ENCODE peak calls at places on chromosome 18, in ten cellular contexts. Q is central memory CD4-positive, alpha-beta T cell; I is brain microvascular endothelial cell; H is NCI-H2171 treated with DMSO at 0.1 percent for 48 hours; K is T-cell; C is hippocampal formation; T is HepG2; U is T-helper 9 cell; W is Caki2; B is esophagus squamous epithelium. F is an unnamed sample.

GRCh38 chr18:9000736-9001135 is 101.8 kb upstream of the NDUFV2 start:
- DNase-seq in Q (no peak), I (no peak), H (no peak), K (no peak), C (no peak), T (no peak), U (no peak), W (no peak), B (no peak), F (no peak)

GRCh38 chr18:39776766-39777165 is 2178.3 kb upstream of the PIK3C3 start:
- DNase-seq in Q (no peak), I (no peak), H (no peak), K (no peak), C (no peak), T (no peak), U (no peak), W (no peak), B (no peak), F (no peak)

GRCh38 chr18:354456-354855 is 86.6 kb upstream of the THOC1 start:
- DNase-seq in Q (no peak), I (no peak), H (no peak), K (no peak), C (no peak), T (no peak), U (no peak), W (no peak), B (no peak), F (no peak)

GRCh38 chr18:58615150-58616132 is 13.4 kb downstream of the ALPK2 start:
- DNase-seq in Q (peak), I (no peak), H (no peak), K (peak), C (no peak), T (no peak), U (peak), W (no peak), B (no peak), F (peak)

GRCh38 chr18:54109131-54109683 is 115.3 kb downstream of the MBD2 start:
- DNase-seq in Q (no peak), I (peak), H (no peak), K (no peak), C (no peak), T (no peak), U (no peak), W (no peak), B (no peak), F (no peak)

GRCh38 chr18:49014605-49015267 is 64.0 kb upstream of the SMAD7 start:
- DNase-seq in Q (no peak), I (no peak), H (no peak), K (no peak), C (no peak), T (no peak), U (no peak), W (no peak), B (no peak), F (no peak)

GRCh38 chr18:79962835-79963657 is 1.4 kb upstream of the HSBP1L1 start:
- DNase-seq in Q (peak), I (no peak), H (no peak), K (no peak), C (no peak), T (no peak), U (peak), W (no peak), B (no peak), F (peak)

GRCh38 chr18:49020621-49021021 is 69.9 kb upstream of the SMAD7 start:
- DNase-seq in Q (no peak), I (peak), H (no peak), K (no peak), C (no peak), T (no peak), U (no peak), W (no peak), B (no peak), F (no peak)

GRCh38 chr18:3121256-3121655 is 98.5 kb downstream of the MYOM1 start:
- DNase-seq in Q (no peak), I (no peak), H (no peak), K (no peak), C (no peak), T (no peak), U (no peak), W (no peak), B (no peak), F (no peak)

GRCh38 chr18:32488078-32488477 is 17.4 kb upstream of the GAREM1 start:
- DNase-seq in Q (no peak), I (no peak), H (no peak), K (no peak), C (no peak), T (no peak), U (no peak), W (no peak), B (no peak), F (no peak)

GRCh38 chr18:10377956-10378355 is 76.5 kb upstream of the APCDD1 start:
- DNase-seq in Q (no peak), I (no peak), H (no peak), K (no peak), C (no peak), T (no peak), U (no peak), W (no peak), B (no peak), F (no peak)